ENCODE peak calls at places on chromosomes 2 and 18, in six cellular contexts. One of them, this sample, is unnamed.

GRCh38 chr2:46821600-46821999 is 94.0 kb downstream of the MCFD2 start:
- DNase-seq in cardiac fibroblast: no peak
- DNase-seq in CD8-positive, alpha-beta memory T cell: no peak
- DNase-seq in activated naive CD4-positive, alpha-beta T cell: no peak
- DNase-seq in sigmoid colon: no peak
- DNase-seq in AG20443: no peak
- DNase-seq in this sample: no peak

GRCh38 chr18:41618135-41618534 is 336.9 kb upstream of the PIK3C3 start:
- DNase-seq in activated naive CD4-positive, alpha-beta T cell: no peak
- DNase-seq in CD8-positive, alpha-beta memory T cell: no peak
- DNase-seq in cardiac fibroblast: no peak
- DNase-seq in sigmoid colon: no peak
- DNase-seq in AG20443: no peak
- DNase-seq in this sample: no peak

GRCh38 chr2:196131949-196132925 is 39.1 kb downstream of the STK17B start:
- DNase-seq in sigmoid colon: no peak
- DNase-seq in activated naive CD4-positive, alpha-beta T cell: no peak
- DNase-seq in AG20443: no peak
- DNase-seq in cardiac fibroblast: peak; percentile 24
- DNase-seq in CD8-positive, alpha-beta memory T cell: peak; percentile 29
- DNase-seq in this sample: no peak

GRCh38 chr2:15693926-15694588 is 102.4 kb downstream of the DDX1 start:
- DNase-seq in CD8-positive, alpha-beta memory T cell: no peak
- DNase-seq in activated naive CD4-positive, alpha-beta T cell: no peak
- DNase-seq in sigmoid colon: no peak
- DNase-seq in AG20443: no peak
- DNase-seq in cardiac fibroblast: no peak
- DNase-seq in this sample: no peak

GRCh38 chr2:226427538-226428307 is 371.9 kb downstream of the IRS1 start:
- DNase-seq in cardiac fibroblast: peak; percentile 73
- DNase-seq in sigmoid colon: no peak
- DNase-seq in activated naive CD4-positive, alpha-beta T cell: no peak
- DNase-seq in AG20443: peak; percentile 75
- DNase-seq in CD8-positive, alpha-beta memory T cell: no peak
- DNase-seq in this sample: no peak

GRCh38 chr18:48762022-48762421 is 188.7 kb downstream of the SMAD7 start:
- DNase-seq in activated naive CD4-positive, alpha-beta T cell: no peak
- DNase-seq in CD8-positive, alpha-beta memory T cell: no peak
- DNase-seq in AG20443: no peak
- DNase-seq in sigmoid colon: no peak
- DNase-seq in cardiac fibroblast: no peak
- DNase-seq in this sample: no peak

GRCh38 chr2:34652636-34653035 is 1053.5 kb upstream of the FAM98A start:
- DNase-seq in AG20443: no peak
- DNase-seq in activated naive CD4-positive, alpha-beta T cell: no peak
- DNase-seq in CD8-positive, alpha-beta memory T cell: no peak
- DNase-seq in cardiac fibroblast: peak; percentile 1
- DNase-seq in sigmoid colon: no peak
- DNase-seq in this sample: no peak

GRCh38 chr2:203650860-203651613 is 55.4 kb upstream of the CD28 start:
- DNase-seq in cardiac fibroblast: peak; percentile 81
- DNase-seq in CD8-positive, alpha-beta memory T cell: no peak
- DNase-seq in AG20443: peak; percentile 31
- DNase-seq in activated naive CD4-positive, alpha-beta T cell: no peak
- DNase-seq in sigmoid colon: peak; percentile 67
- DNase-seq in this sample: no peak

GRCh38 chr2:73939419-73939818 is 12.7 kb downstream of the DGUOK start:
- DNase-seq in cardiac fibroblast: peak; percentile 51
- DNase-seq in activated naive CD4-positive, alpha-beta T cell: no peak
- DNase-seq in AG20443: peak; percentile 59
- DNase-seq in CD8-positive, alpha-beta memory T cell: no peak
- DNase-seq in sigmoid colon: no peak
- DNase-seq in this sample: no peak

GRCh38 chr2:43220229-43220981 is 6.0 kb downstream of the ZFP36L2 start:
- DNase-seq in activated naive CD4-positive, alpha-beta T cell: no peak
- DNase-seq in sigmoid colon: no peak
- DNase-seq in AG20443: no peak
- DNase-seq in CD8-positive, alpha-beta memory T cell: no peak
- DNase-seq in cardiac fibroblast: no peak
- DNase-seq in this sample: no peak

GRCh38 chr18:14086459-14087231 is 45.6 kb downstream of the ZNF519 start:
- DNase-seq in sigmoid colon: no peak
- DNase-seq in activated naive CD4-positive, alpha-beta T cell: no peak
- DNase-seq in cardiac fibroblast: peak; percentile 63
- DNase-seq in AG20443: peak; percentile 65
- DNase-seq in CD8-positive, alpha-beta memory T cell: no peak
- DNase-seq in this sample: no peak

GRCh38 chr2:2270808-2271415 is 60.2 kb downstream of the MYT1L start:
- DNase-seq in cardiac fibroblast: no peak
- DNase-seq in activated naive CD4-positive, alpha-beta T cell: no peak
- DNase-seq in AG20443: no peak
- DNase-seq in sigmoid colon: no peak
- DNase-seq in CD8-positive, alpha-beta memory T cell: no peak
- DNase-seq in this sample: no peak

GRCh38 chr2:152925540-152926448 is 207.4 kb downstream of the ARL6IP6 start:
- DNase-seq in sigmoid colon: peak; percentile 84
- DNase-seq in AG20443: peak; percentile 57
- DNase-seq in cardiac fibroblast: peak; percentile 54
- DNase-seq in CD8-positive, alpha-beta memory T cell: no peak
- DNase-seq in activated naive CD4-positive, alpha-beta T cell: no peak
- DNase-seq in this sample: peak; percentile 41

GRCh38 chr2:67463810-67464209 is 66.7 kb downstream of the ETAA1 start:
- DNase-seq in sigmoid colon: no peak
- DNase-seq in cardiac fibroblast: no peak
- DNase-seq in AG20443: no peak
- DNase-seq in activated naive CD4-positive, alpha-beta T cell: no peak
- DNase-seq in CD8-positive, alpha-beta memory T cell: no peak
- DNase-seq in this sample: peak; percentile 17

GRCh38 chr2:35454966-35455638 is 900.5 kb upstream of the CRIM1 start:
- DNase-seq in cardiac fibroblast: no peak
- DNase-seq in CD8-positive, alpha-beta memory T cell: no peak
- DNase-seq in sigmoid colon: no peak
- DNase-seq in AG20443: no peak
- DNase-seq in activated naive CD4-positive, alpha-beta T cell: no peak
- DNase-seq in this sample: no peak

GRCh38 chr2:122523143-122523542 is 767.7 kb downstream of the TSN start:
- DNase-seq in sigmoid colon: no peak
- DNase-seq in cardiac fibroblast: no peak
- DNase-seq in AG20443: no peak
- DNase-seq in activated naive CD4-positive, alpha-beta T cell: no peak
- DNase-seq in CD8-positive, alpha-beta memory T cell: no peak
- DNase-seq in this sample: no peak